ENCODE peak calls at places on chromosomes 16 and 17, in ten cellular contexts. Q is lung, O is neural progenitor cell, I is mammary epithelial cell, B is colonic mucosa, R is uterus, P is tibial artery, K is psoas muscle, J is MM.1S, E is right lobe of liver. V is an unnamed sample.

GRCh38 chr17:77356109-77356689 is 215.4 kb downstream of the SEC14L1 start:
- DNase-seq in R (peak; percentile 14), J (no peak), B (peak; percentile 22), I (peak; percentile 54), K (no peak), E (peak; percentile 44), O (no peak), Q (peak; percentile 28), P (no peak), V (no peak)

GRCh38 chr17:40517981-40518380 is 16.6 kb upstream of the TNS4 start:
- DNase-seq in Q (no peak), P (peak; percentile 33), I (no peak), O (no peak), E (no peak), B (no peak), R (peak; percentile 6), J (no peak), K (no peak), V (no peak)

GRCh38 chr17:20266806-20267458 is 200.4 kb downstream of the LGALS9B start:
- DNase-seq in R (no peak), E (no peak), I (peak; percentile 64), O (no peak), J (no peak), Q (no peak), K (no peak), P (no peak), B (no peak), V (peak; percentile 64)

GRCh38 chr17:62187681-62188080 is 122.6 kb upstream of the MED13 start:
- DNase-seq in O (no peak), E (no peak), J (no peak), K (no peak), P (no peak), R (no peak), I (peak; percentile 55), B (no peak), Q (no peak), V (no peak)

GRCh38 chr16:46885960-46886763 is 2.0 kb downstream of the GPT2 start:
- DNase-seq in Q (no peak), J (no peak), E (peak; percentile 82), I (peak; percentile 66), P (no peak), K (peak; percentile 44), R (no peak), O (peak; percentile 71), B (no peak), V (no peak)

GRCh38 chr16:80231888-80232287 is 308.9 kb upstream of the DYNLRB2 start:
- DNase-seq in B (no peak), J (no peak), K (no peak), I (peak; percentile 94), O (no peak), R (no peak), Q (no peak), P (no peak), E (no peak), V (no peak)

GRCh38 chr17:38873646-38874380 is 4.0 kb downstream of the LASP1 start:
- DNase-seq in E (no peak), O (peak; percentile 4), Q (no peak), I (no peak), R (no peak), J (no peak), K (no peak), P (no peak), B (peak; percentile 67), V (no peak)

GRCh38 chr16:11671271-11671670 is 3.0 kb downstream of the SNN start:
- DNase-seq in K (no peak), J (no peak), O (no peak), E (no peak), B (no peak), Q (no peak), R (no peak), I (no peak), P (no peak), V (no peak)

GRCh38 chr17:42792545-42792944 is 6.0 kb downstream of the COA3 start:
- DNase-seq in I (no peak), R (no peak), P (peak; percentile 5), O (no peak), Q (no peak), K (no peak), B (no peak), E (no peak), J (no peak), V (no peak)

GRCh38 chr17:82636626-82637598 is 11.3 kb downstream of the WDR45B start:
- DNase-seq in P (no peak), O (no peak), B (peak; percentile 63), Q (no peak), E (no peak), K (no peak), R (no peak), J (no peak), I (peak; percentile 6), V (no peak)

GRCh38 chr17:77235370-77236080 is 94.8 kb downstream of the SEC14L1 start:
- DNase-seq in E (no peak), J (peak; percentile 93), R (peak; percentile 54), P (no peak), O (no peak), B (peak; percentile 42), K (peak; percentile 67), I (no peak), Q (peak; percentile 56), V (peak; percentile 97)

GRCh38 chr16:23469814-23470213 is 16.8 kb upstream of the COG7 start:
- DNase-seq in K (no peak), O (no peak), I (peak; percentile 82), B (no peak), J (no peak), E (no peak), R (no peak), P (no peak), Q (peak; percentile 47), V (no peak)

GRCh38 chr17:65527857-65528591 is 33.4 kb downstream of the AXIN2 start:
- DNase-seq in O (no peak), E (no peak), P (peak; percentile 62), Q (no peak), J (no peak), B (no peak), K (no peak), R (no peak), I (no peak), V (no peak)

GRCh38 chr16:88287219-88287618 is 95.5 kb upstream of the ZNF469 start:
- DNase-seq in K (no peak), B (no peak), P (no peak), O (no peak), Q (no peak), R (no peak), J (peak; percentile 48), E (no peak), I (no peak), V (no peak)

GRCh38 chr16:28264656-28265055 is 27.7 kb upstream of the SBK1 start:
- DNase-seq in E (no peak), B (peak; percentile 37), I (peak; percentile 23), J (no peak), O (no peak), K (peak; percentile 60), P (no peak), R (no peak), Q (peak; percentile 52), V (peak; percentile 58)

GRCh38 chr16:81945665-81946064 is 65.6 kb downstream of the SDR42E1 start:
- DNase-seq in J (no peak), P (peak; percentile 9), B (no peak), K (no peak), O (no peak), Q (no peak), E (no peak), I (no peak), R (no peak), V (no peak)

GRCh38 chr16:61555718-61556441 is 480.4 kb downstream of the CDH8 start:
- DNase-seq in K (no peak), Q (no peak), J (no peak), B (no peak), P (no peak), E (peak; percentile 33), R (no peak), I (no peak), O (no peak), V (no peak)
- H3K27ac ChIP-seq in K (no peak overlapping the region), Q (no peak overlapping the region), J (no peak overlapping the region), B (no peak overlapping the region), P (no peak overlapping the region), E (no peak overlapping the region), R (no peak overlapping the region), I (no peak overlapping the region), O (no peak overlapping the region), V (no peak overlapping the region)

DNA sequence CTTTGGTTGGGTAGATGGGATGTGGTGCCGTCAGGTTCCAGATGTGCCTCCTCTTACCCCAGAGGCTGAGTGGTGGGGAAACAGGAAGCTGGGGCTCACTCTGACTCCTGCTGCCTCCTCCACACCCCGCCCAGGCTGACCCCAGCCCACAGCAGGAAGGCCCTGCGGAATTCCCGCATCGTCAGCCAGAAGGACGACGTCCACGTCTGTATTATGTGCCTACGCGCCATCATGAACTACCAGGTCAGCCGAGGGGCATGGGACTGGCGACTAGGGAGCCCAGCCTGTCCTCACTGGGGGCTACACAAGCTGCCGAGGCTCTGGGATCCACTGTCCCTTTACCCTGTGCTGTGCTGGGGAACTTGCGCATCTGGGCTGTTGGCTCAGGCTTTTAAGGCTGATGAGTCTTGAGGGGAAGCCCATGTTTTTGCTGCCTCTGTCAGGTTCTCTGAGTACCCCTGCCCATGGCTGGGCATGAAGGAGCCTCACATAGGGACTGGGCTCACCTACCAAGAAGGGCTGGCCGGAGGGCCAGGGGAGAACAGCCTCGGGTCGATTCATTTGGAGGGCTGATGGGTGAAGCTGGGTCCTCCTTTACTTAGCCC is 14.4 kb downstream of the FMNL1 start:
- DNase-seq in K (no peak), B (no peak), I (no peak), Q (no peak), O (no peak), R (no peak), P (no peak), J (no peak), E (peak; percentile 41), V (no peak)
- TF ChIP-seq CTCF in K (no peak), B (no peak), I (no peak), Q (no peak), O (peak; percentile 16), R (no peak), P (no peak), J (no peak), E (no peak), V (peak; percentile 25)

DNA sequence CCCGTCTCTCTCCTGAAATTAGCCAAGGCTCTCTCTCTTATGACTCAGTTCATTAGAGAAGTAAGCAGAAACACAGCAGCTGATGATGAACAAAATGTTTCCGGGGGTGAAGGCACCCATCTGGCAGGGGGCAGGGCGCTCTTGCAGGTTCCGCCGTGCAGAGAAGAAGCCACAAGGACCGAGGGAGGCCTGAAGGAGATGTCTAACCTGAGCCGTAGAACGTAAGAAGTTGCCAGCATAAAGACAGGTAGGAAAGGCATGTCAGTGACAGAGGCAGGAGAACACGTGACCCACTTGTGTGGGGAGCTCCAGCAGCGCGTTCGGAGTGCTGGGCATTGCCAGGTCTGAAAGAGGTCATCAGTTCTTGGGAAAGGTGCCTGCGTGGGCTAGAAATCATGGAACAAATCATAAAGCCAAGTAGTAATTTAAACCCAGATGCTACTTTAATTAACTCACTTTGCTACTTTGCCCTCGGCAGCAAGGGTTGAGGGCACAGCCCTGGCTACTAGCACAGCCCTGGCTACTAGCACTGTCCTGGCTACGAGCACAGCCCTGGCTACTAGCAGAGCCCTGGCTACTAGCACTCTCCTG is 198.6 kb downstream of the RPTOR start:
- DNase-seq in P (no peak), O (no peak), K (peak; percentile 45), I (peak; percentile 39), R (no peak), Q (peak; percentile 43), B (no peak), J (no peak), E (no peak), V (no peak)
- H3K4me3 ChIP-seq in P (no peak overlapping the region), O (no peak overlapping the region), K (peak overlapping the region; percentile 12), I (no peak overlapping the region), R (no peak overlapping the region), Q (no peak overlapping the region), B (no peak overlapping the region), J (no peak overlapping the region), E (no peak overlapping the region), V (no peak overlapping the region)

GRCh38 chr17:76036497-76037380 is 9.6 kb upstream of the EVPL start:
- DNase-seq in E (no peak), K (no peak), Q (no peak), J (no peak), I (no peak), R (peak; percentile 50), O (peak; percentile 46), B (no peak), P (no peak), V (no peak)
- H3K27ac ChIP-seq in E (no peak overlapping the region), K (no peak overlapping the region), Q (no peak overlapping the region), J (no peak overlapping the region), I (no peak overlapping the region), R (peak overlapping the region; percentile 60), O (no peak overlapping the region), B (peak overlapping the region; percentile 25), P (no peak overlapping the region), V (no peak overlapping the region)

V was measured in A673.